ENCODE peak calls at places on chromosomes 1 and 21, in nine cellular contexts. M, N, T, V, E, R, P, X and Z are unnamed samples.

GRCh38 chr1:55477953-55478352 is 262.8 kb upstream of the USP24 start:
- DNase-seq in M (no peak), N (no peak), T (no peak), V (no peak), E (no peak), R (no peak), P (no peak), X (no peak), Z (no peak)

GRCh38 chr1:18347559-18347958 is 133.2 kb upstream of the KLHDC7A start:
- DNase-seq in M (no peak), N (no peak), T (no peak), V (no peak), E (no peak), R (no peak), P (no peak), X (no peak), Z (no peak)

GRCh38 chr1:230587056-230587455 is 55.2 kb upstream of the COG2 start:
- DNase-seq in M (no peak), N (no peak), T (no peak), V (no peak), E (no peak), R (no peak), P (no peak), X (no peak), Z (no peak)

GRCh38 chr1:193025218-193025617 is 33.9 kb downstream of the UCHL5 start:
- DNase-seq in M (no peak), N (no peak), T (no peak), V (no peak), E (no peak), R (no peak), P (no peak), X (no peak), Z (no peak)

GRCh38 chr1:211628446-211628845 is 47.0 kb downstream of the NEK2 start:
- DNase-seq in M (no peak), N (no peak), T (no peak), V (no peak), E (no peak), R (no peak), P (no peak), X (no peak), Z (no peak)

GRCh38 chr1:118479351-118479750 is 294.3 kb upstream of the SPAG17 start:
- DNase-seq in M (no peak), N (peak), T (no peak), V (no peak), E (no peak), R (no peak), P (no peak), X (no peak), Z (no peak)

GRCh38 chr1:87265786-87266185 is 62.9 kb upstream of the LMO4 start:
- DNase-seq in M (no peak), N (no peak), T (no peak), V (no peak), E (no peak), R (no peak), P (no peak), X (no peak), Z (no peak)

GRCh38 chr1:5509664-5510452 is 482.4 kb downstream of the NPHP4 start:
- DNase-seq in M (peak), N (peak), T (peak), V (peak), E (peak), R (peak), P (peak), X (peak), Z (peak)

GRCh38 chr1:17635811-17636210 is 96.3 kb downstream of the ARHGEF10L start:
- DNase-seq in M (no peak), N (no peak), T (peak), V (peak), E (peak), R (no peak), P (no peak), X (no peak), Z (peak)

GRCh38 chr1:23331713-23332112 is 12.4 kb downstream of the HNRNPR start:
- DNase-seq in M (no peak), N (no peak), T (no peak), V (no peak), E (no peak), R (no peak), P (no peak), X (no peak), Z (no peak)

GRCh38 chr1:80202118-80202517 is 1195.6 kb upstream of the ADGRL4 start:
- DNase-seq in M (no peak), N (no peak), T (no peak), V (no peak), E (no peak), R (no peak), P (no peak), X (no peak), Z (no peak)

GRCh38 chr1:154557939-154558609 is 388 bp downstream of the UBE2Q1 start:
- DNase-seq in M (peak), N (peak), T (peak), V (no peak), E (peak), R (no peak), P (no peak), X (peak), Z (peak)

GRCh38 chr1:118563969-118564951 is 379.2 kb upstream of the SPAG17 start:
- DNase-seq in M (peak), N (no peak), T (no peak), V (no peak), E (no peak), R (no peak), P (peak), X (no peak), Z (no peak)

GRCh38 chr1:59543211-59543668 is 246.3 kb downstream of the FGGY start:
- DNase-seq in M (peak), N (no peak), T (no peak), V (no peak), E (peak), R (no peak), P (no peak), X (peak), Z (peak)

GRCh38 chr1:26854953-26855352 is 8.0 kb upstream of the SFN start:
- DNase-seq in M (no peak), N (no peak), T (no peak), V (no peak), E (no peak), R (no peak), P (no peak), X (peak), Z (no peak)

GRCh38 chr21:45200596-45201296 is 86.9 kb downstream of the POFUT2 start:
- DNase-seq in M (no peak), N (no peak), T (no peak), V (no peak), E (no peak), R (no peak), P (no peak), X (peak), Z (no peak)

GRCh38 chr1:100001462-100001861 is 31.7 kb downstream of the SLC35A3 start:
- DNase-seq in M (no peak), N (no peak), T (no peak), V (no peak), E (no peak), R (no peak), P (no peak), X (no peak), Z (no peak)

GRCh38 chr1:30512253-30512921 is 211.0 kb downstream of the MATN1 start:
- DNase-seq in M (no peak), N (no peak), T (no peak), V (no peak), E (no peak), R (no peak), P (no peak), X (no peak), Z (no peak)

GRCh38 chr1:22169816-22170215 is 26.9 kb upstream of the WNT4 start:
- DNase-seq in M (no peak), N (no peak), T (no peak), V (no peak), E (no peak), R (no peak), P (no peak), X (no peak), Z (no peak)

GRCh38 chr1:168467452-168467851 is 76.3 kb downstream of the XCL2 start:
- DNase-seq in M (no peak), N (no peak), T (no peak), V (no peak), E (no peak), R (no peak), P (no peak), X (no peak), Z (no peak)

GRCh38 chr1:153386500-153386901 is 4.4 kb downstream of the S100A8 start:
- DNase-seq in M (no peak), N (no peak), T (no peak), V (no peak), E (peak), R (no peak), P (no peak), X (no peak), Z (peak)